ENCODE peak calls at places on chromosomes 13 and 19, in eight cellular contexts. J is activated naive CD4-positive, alpha-beta T cell treated with anti-CD3 and anti-CD28 coated beads for 36 hours; K is D721Med; L is WTC11; D is omental fat pad; O is EH; H is GM10248; Q is CD8-positive, alpha-beta T cell. B is an unnamed sample.

GRCh38 chr13:85266331-85266730 is 532.9 kb downstream of the SLITRK6 start:
- DNase-seq in J (no peak), K (no peak), L (no peak), D (no peak), O (peak), H (no peak), Q (no peak), B (peak)

GRCh38 chr19:55567708-55568328 is 12.8 kb downstream of the ZNF579 start:
- DNase-seq in J (no peak), K (no peak), L (no peak), D (no peak), O (no peak), H (no peak), Q (no peak), B (no peak)

GRCh38 chr19:29660835-29661234 is 4.4 kb upstream of the PLEKHF1 start:
- DNase-seq in J (peak), K (no peak), L (no peak), D (no peak), O (no peak), H (no peak), Q (peak), B (no peak)

GRCh38 chr13:66995366-66995663 is 234.8 kb downstream of the PCDH9 start:
- DNase-seq in J (no peak), K (no peak), L (no peak), D (no peak), O (no peak), H (peak), Q (no peak), B (no peak)

GRCh38 chr19:30001794-30002193 is 59.8 kb downstream of the URI1 start:
- DNase-seq in J (no peak), K (no peak), L (no peak), D (no peak), O (peak), H (no peak), Q (no peak), B (no peak)

GRCh38 chr13:28355822-28356371 is 139.0 kb downstream of the FLT1 start:
- DNase-seq in J (peak), K (no peak), L (no peak), D (no peak), O (peak), H (no peak), Q (peak), B (no peak)

GRCh38 chr19:7596191-7596937 is 701 bp downstream of the CAMSAP3 start:
- DNase-seq in J (no peak), K (no peak), L (no peak), D (no peak), O (no peak), H (no peak), Q (no peak), B (no peak)

GRCh38 chr19:43739836-43740235 is 14.9 kb downstream of the SMG9 start:
- DNase-seq in J (no peak), K (no peak), L (no peak), D (no peak), O (peak), H (no peak), Q (no peak), B (peak)

GRCh38 chr19:13817018-13817614 is 21.9 kb downstream of the ZSWIM4 start:
- DNase-seq in J (no peak), K (no peak), L (peak), D (no peak), O (peak), H (no peak), Q (peak), B (no peak)

GRCh38 chr19:11856568-11857264 is 8.2 kb downstream of the ZNF439 start:
- DNase-seq in J (no peak), K (no peak), L (no peak), D (no peak), O (no peak), H (no peak), Q (no peak), B (no peak)

GRCh38 chr13:67650471-67650870 is 420.3 kb upstream of the PCDH9 start:
- DNase-seq in J (no peak), K (no peak), L (no peak), D (no peak), O (no peak), H (no peak), Q (no peak), B (no peak)

GRCh38 chr19:35013820-35014754 is 14.0 kb downstream of the GRAMD1A start:
- DNase-seq in J (peak), K (no peak), L (no peak), D (no peak), O (no peak), H (no peak), Q (peak), B (no peak)

GRCh38 chr19:20244356-20244755 is 77.3 kb downstream of the ZNF486 start:
- DNase-seq in J (no peak), K (no peak), L (no peak), D (no peak), O (no peak), H (no peak), Q (no peak), B (no peak)

GRCh38 chr19:1624458-1624857 is 19.2 kb upstream of the UQCR11 start:
- DNase-seq in J (peak), K (peak), L (peak), D (no peak), O (peak), H (peak), Q (peak), B (no peak)

GRCh38 chr19:4932711-4933110 is 23.4 kb downstream of the UHRF1 start:
- DNase-seq in J (no peak), K (no peak), L (no peak), D (no peak), O (no peak), H (no peak), Q (no peak), B (no peak)

GRCh38 chr13:29484236-29484635 is 111.3 kb downstream of the SLC7A1 start:
- DNase-seq in J (no peak), K (no peak), L (no peak), D (no peak), O (no peak), H (no peak), Q (no peak), B (no peak)

GRCh38 chr19:1851581-1852293 is 3.5 kb upstream of the REXO1 start:
- DNase-seq in J (peak), K (no peak), L (no peak), D (no peak), O (no peak), H (peak), Q (peak), B (no peak)

B was measured in mammary epithelial cell.